ENCODE peak calls at places on chromosomes 16 and 17, in nine cellular contexts. V, L, K, S, R, I, X, D and Y are unnamed samples. For H3K27me3 and H3K9me3, the result is how much of the 10 kb centered on the place peaks cover.

GRCh38 chr17:19958023-19958422 is 19.6 kb downstream of the AKAP10 start:
- DNase-seq in D (no peak), X (no peak), S (no peak), L (no peak), V (no peak), I (peak), R (no peak), K (peak), Y (peak)

GRCh38 chr17:17739388-17740066 is 58.3 kb downstream of the RAI1 start:
- DNase-seq in S (peak), D (peak), X (peak), I (peak), L (no peak), V (no peak), R (no peak), K (no peak), Y (no peak)

GRCh38 chr17:42670199-42670924 is 6.4 kb downstream of the PLEKHH3 start:
- DNase-seq in K (no peak), L (peak), X (no peak), S (no peak), V (peak), R (no peak), D (peak), I (no peak), Y (no peak)

GRCh38 chr17:72609501-72609900 is 483.0 kb downstream of the SLC39A11 start:
- DNase-seq in X (no peak), D (no peak), S (no peak), V (no peak), L (no peak), R (no peak), I (peak), K (no peak), Y (no peak)

GRCh38 chr17:52106638-52107261 is 51.8 kb downstream of the CA10 start:
- DNase-seq in L (no peak), I (no peak), V (no peak), X (peak), S (peak), K (peak), D (peak), R (peak), Y (peak)

GRCh38 chr17:35748323-35748960 is 4.6 kb downstream of the GAS2L2 start:
- DNase-seq in S (no peak), D (no peak), K (no peak), V (no peak), L (no peak), R (no peak), I (no peak), X (peak), Y (peak)

GRCh38 chr16:30068750-30069574 is 3.4 kb downstream of the ALDOA start:
- DNase-seq in V (no peak), S (no peak), X (peak), L (no peak), R (peak), K (no peak), I (no peak), D (peak), Y (no peak)

GRCh38 chr16:85197611-85198566 is 85.6 kb upstream of the CIBAR2 start:
- DNase-seq in K (no peak), X (no peak), D (peak), I (no peak), V (no peak), R (no peak), L (no peak), S (no peak), Y (no peak)

GRCh38 chr17:50487213-50488096 is 8.8 kb downstream of the RSAD1 start:
- DNase-seq in S (no peak), I (peak), K (no peak), L (peak), R (no peak), V (no peak), X (no peak), D (no peak), Y (peak)

GRCh38 chr16:1505912-1506311 is 12.8 kb downstream of the TELO2 start:
- DNase-seq in L (no peak), K (no peak), I (no peak), D (no peak), V (no peak), S (no peak), X (no peak), R (no peak), Y (no peak)

GRCh38 chr17:1030684-1031557 is 34.0 kb downstream of the TIMM22 start:
- DNase-seq in V (no peak), X (peak), L (no peak), K (no peak), S (no peak), D (no peak), I (no peak), R (no peak), Y (no peak)

GRCh38 chr17:19630651-19631050 is 17.9 kb upstream of the ALDH3A2 start:
- DNase-seq in D (no peak), S (no peak), V (no peak), K (no peak), R (no peak), I (no peak), X (no peak), L (no peak), Y (no peak)

GRCh38 chr17:15291674-15292361 is 26.7 kb upstream of the PMP22 start:
- DNase-seq in X (no peak), I (peak), D (no peak), K (no peak), V (no peak), L (no peak), R (peak), S (no peak), Y (no peak)

GRCh38 chr17:79970576-79971068 is 65.0 kb downstream of the TBC1D16 start:
- DNase-seq in S (peak), R (peak), I (peak), V (no peak), D (peak), K (no peak), X (peak), L (no peak), Y (no peak)

GRCh38 chr16:50313596-50314483 is 47.5 kb downstream of the ADCY7 start:
- DNase-seq in K (no peak), X (no peak), S (no peak), L (peak), R (no peak), D (peak), V (peak), I (peak), Y (no peak)

GRCh38 chr16:67115649-67116048 is 5.9 kb downstream of the PHAF1 start:
- DNase-seq in S (no peak), I (peak), V (no peak), L (no peak), D (no peak), X (no peak), K (peak), R (no peak), Y (no peak)

GRCh38 chr17:64380985-64381384 is 9.7 kb downstream of the PECAM1 start:
- DNase-seq in D (no peak), S (no peak), I (no peak), V (no peak), K (no peak), R (no peak), L (no peak), X (no peak), Y (no peak)

GRCh38 chr17:61237275-61237674 is 162.4 kb upstream of the TBX2 start:
- DNase-seq in D (no peak), K (no peak), V (no peak), S (no peak), X (no peak), L (no peak), R (no peak), I (no peak), Y (no peak)

GRCh38 chr17:36934759-36935630 is 2.3 kb upstream of the LHX1 start:
- DNase-seq in V (no peak), K (no peak), R (peak), S (no peak), I (no peak), L (peak), D (no peak), X (peak), Y (no peak)

GRCh38 chr16:50841081-50841886 is 99.4 kb downstream of the CYLD start:
- DNase-seq in R (peak), S (no peak), L (no peak), I (no peak), K (no peak), V (no peak), D (no peak), X (no peak), Y (no peak)

GRCh38 chr16:81275064-81275532 is 36.6 kb downstream of the BCO1 start:
- DNase-seq in K (no peak), X (no peak), D (no peak), V (no peak), S (no peak), I (no peak), L (no peak), R (no peak), Y (peak)

GRCh38 chr17:42248351-42249179 is 27.6 kb downstream of the STAT5B start:
- DNase-seq in I (peak), X (peak), S (peak), D (peak), K (no peak), V (peak), R (peak), L (peak), Y (no peak)

GRCh38 chr17:37815516-37815915 is 70.7 kb upstream of the HNF1B start:
- DNase-seq in I (no peak), R (no peak), L (no peak), D (no peak), K (no peak), S (no peak), V (no peak), X (no peak), Y (no peak)

GRCh38 chr17:49226771-49227435 is 3.7 kb downstream of the PHOSPHO1 start:
- DNase-seq in D (no peak), L (no peak), X (no peak), S (no peak), K (no peak), V (no peak), R (no peak), I (no peak), Y (no peak)

GRCh38 chr16:918741-919657 is 51.8 kb downstream of the LMF1 start:
- DNase-seq in S (no peak), R (no peak), L (peak), I (no peak), K (no peak), X (peak), D (no peak), V (no peak), Y (no peak)

GRCh38 chr17:42568341-42569111 is 1.6 kb downstream of the MLX start:
- DNase-seq in X (no peak), I (no peak), S (no peak), R (no peak), L (peak), D (no peak), V (no peak), K (no peak), Y (no peak)

GRCh38 chr16:2486645-2487516 is 12.0 kb downstream of the TBC1D24 start:
- DNase-seq in V (no peak), K (no peak), X (peak), R (no peak), S (no peak), I (peak), D (no peak), L (peak), Y (no peak)

GRCh38 chr17:29150191-29150590 is 30.0 kb downstream of the MYO18A start:
- DNase-seq in R (no peak), L (no peak), I (no peak), X (no peak), D (no peak), S (no peak), K (no peak), V (no peak), Y (peak)

GRCh38 chr16:66443269-66443652 is 16.2 kb downstream of the BEAN1 start:
- DNase-seq in X (no peak), K (no peak), V (no peak), D (no peak), S (no peak), L (no peak), R (no peak), I (no peak), Y (no peak)

GRCh38 chr16:84851192-84852127 is 31.7 kb downstream of the CRISPLD2 start:
- DNase-seq in V (no peak), X (no peak), L (peak), K (peak), I (peak), R (no peak), S (no peak), D (no peak), Y (peak)

GRCh38 chr17:35651467-35651866 is 64.3 kb downstream of the AP2B1 start:
- DNase-seq in X (no peak), R (no peak), S (no peak), L (no peak), I (no peak), V (no peak), K (no peak), D (no peak), Y (no peak)

GRCh38 chr16:57735755-57736418 is at the start of gene KATNB1:
- DNase-seq in I (no peak), X (no peak), L (no peak), D (no peak), S (no peak), V (no peak), K (no peak), R (peak), Y (no peak)

GRCh38 chr17:29177541-29177870 is 2.7 kb downstream of the MYO18A start:
- DNase-seq in L (no peak), X (no peak), S (no peak), V (no peak), K (no peak), D (no peak), R (no peak), I (no peak), Y (no peak)

GRCh38 chr16:66296591-66296990 is 69.9 kb upstream of the CDH5 start:
- DNase-seq in L (no peak), X (no peak), S (no peak), D (no peak), R (no peak), I (no peak), K (no peak), V (no peak), Y (no peak)

GRCh38 chr17:79607941-79608728 is 2.7 kb downstream of the RBFOX3 start:
- DNase-seq in V (no peak), R (peak), L (no peak), X (no peak), D (no peak), K (no peak), S (peak), I (no peak), Y (no peak)

GRCh38 chr16:69618721-69619120 is 53.0 kb downstream of the NFAT5 start:
- DNase-seq in V (no peak), R (no peak), S (no peak), K (no peak), L (no peak), I (no peak), D (no peak), X (no peak), Y (no peak)

GRCh38 chr17:81976332-81977210 is 858 bp upstream of the ASPSCR1 start:
- DNase-seq in S (peak), I (no peak), R (no peak), L (no peak), X (peak), K (no peak), V (no peak), D (peak), Y (no peak)

GRCh38 chr16:898761-899677 is 71.8 kb downstream of the LMF1 start:
- DNase-seq in K (no peak), D (no peak), R (no peak), L (peak), I (no peak), S (no peak), X (peak), V (no peak), Y (no peak)

GRCh38 chr16:74999208-74999682 is 421 bp downstream of the ZNRF1 start:
- DNase-seq in D (peak), L (peak), R (no peak), X (peak), I (no peak), V (peak), S (no peak), K (no peak), Y (no peak)

GRCh38 chr16:12420661-12421209 is 383.0 kb downstream of the CPPED1 start:
- DNase-seq in K (no peak), I (no peak), D (no peak), R (peak), V (no peak), S (no peak), L (no peak), X (no peak), Y (peak)

GRCh38 chr16:12421688-12422087 is 382.0 kb downstream of the CPPED1 start:
- DNase-seq in S (no peak), X (no peak), I (no peak), L (no peak), D (no peak), R (no peak), K (no peak), V (no peak), Y (no peak)

GRCh38 chr16:12423151-12423550 is 380.5 kb downstream of the CPPED1 start:
- DNase-seq in S (no peak), D (no peak), X (no peak), R (no peak), L (no peak), V (no peak), I (no peak), K (no peak), Y (no peak)

GRCh38 chr16:12426122-12426521 is 377.6 kb downstream of the CPPED1 start:
- DNase-seq in L (no peak), V (no peak), I (peak), X (no peak), S (peak), R (no peak), D (peak), K (no peak), Y (no peak)

DNA sequence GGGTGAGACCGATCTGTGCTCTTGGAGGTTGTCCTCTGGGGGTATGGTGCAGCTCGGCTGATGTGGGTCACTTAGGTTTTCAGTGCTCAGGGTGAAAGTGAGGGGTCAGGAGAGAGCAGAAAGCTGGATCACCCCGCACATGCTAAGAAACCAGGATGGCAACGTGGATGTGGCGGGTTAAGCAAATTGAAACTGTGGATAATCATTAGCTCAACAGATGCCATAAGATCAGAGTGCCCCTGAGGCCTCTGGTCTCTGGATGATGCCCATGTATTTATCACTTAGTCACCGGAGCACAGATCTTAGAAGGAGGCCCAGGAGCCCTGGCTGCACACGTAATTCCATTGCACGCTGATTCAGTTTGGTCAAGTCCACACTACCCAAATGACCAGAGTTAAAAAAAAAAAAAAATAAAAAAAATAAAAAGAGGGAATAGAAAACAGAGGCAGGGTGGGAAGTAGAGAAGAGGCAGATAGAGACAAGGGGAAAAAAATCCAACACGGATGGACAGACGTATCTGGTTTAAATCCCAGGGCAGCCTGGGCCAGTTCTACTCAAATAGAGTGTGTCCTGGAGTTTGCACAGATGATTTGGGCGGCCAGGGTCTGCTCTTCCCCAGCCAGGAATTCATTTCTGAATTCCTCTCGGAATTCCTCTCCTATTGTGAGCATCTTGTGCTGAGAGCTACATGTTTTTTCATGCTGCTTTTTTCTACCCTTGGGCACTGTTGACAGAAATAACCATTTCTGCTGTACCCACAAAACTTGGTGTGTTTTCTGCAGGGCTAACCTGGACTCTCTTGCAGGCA is 378.3 kb downstream of the CPPED1 start:
- DNase-seq in V (no peak), S (peak), D (no peak), X (no peak), K (no peak), R (no peak), L (no peak), I (no peak), Y (no peak)
- H3K27me3 ChIP-seq in V (under half), S (under half), D (under half), X (under half), K (under half), R (under half), L (under half), I (under half), Y (under half)

DNA sequence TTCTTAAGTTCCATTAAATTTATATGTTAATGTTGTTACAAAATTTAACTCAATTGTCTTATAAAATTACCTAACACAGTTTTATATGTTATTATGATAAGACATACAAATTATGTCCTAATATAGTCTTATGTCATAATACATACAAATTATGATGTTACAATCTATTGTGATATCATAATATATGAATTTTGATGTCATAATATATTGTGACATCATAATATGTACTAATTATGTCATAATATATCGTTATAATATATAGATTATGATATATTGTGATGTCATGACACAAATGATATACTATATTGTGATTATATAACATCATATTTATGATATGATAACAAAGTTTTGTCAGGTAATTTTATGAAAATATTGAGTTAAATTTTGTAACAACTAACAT is 1789.6 kb downstream of the TP53TG3F start:
- DNase-seq in K (no peak), D (no peak), S (no peak), R (no peak), L (no peak), V (no peak), X (no peak), I (no peak), Y (peak)
- H3K9me3 ChIP-seq in K (under half), D (under half), S (under half), R (under half), L (under half), V (under half), X (under half), I (under half), Y (under half)

DNA sequence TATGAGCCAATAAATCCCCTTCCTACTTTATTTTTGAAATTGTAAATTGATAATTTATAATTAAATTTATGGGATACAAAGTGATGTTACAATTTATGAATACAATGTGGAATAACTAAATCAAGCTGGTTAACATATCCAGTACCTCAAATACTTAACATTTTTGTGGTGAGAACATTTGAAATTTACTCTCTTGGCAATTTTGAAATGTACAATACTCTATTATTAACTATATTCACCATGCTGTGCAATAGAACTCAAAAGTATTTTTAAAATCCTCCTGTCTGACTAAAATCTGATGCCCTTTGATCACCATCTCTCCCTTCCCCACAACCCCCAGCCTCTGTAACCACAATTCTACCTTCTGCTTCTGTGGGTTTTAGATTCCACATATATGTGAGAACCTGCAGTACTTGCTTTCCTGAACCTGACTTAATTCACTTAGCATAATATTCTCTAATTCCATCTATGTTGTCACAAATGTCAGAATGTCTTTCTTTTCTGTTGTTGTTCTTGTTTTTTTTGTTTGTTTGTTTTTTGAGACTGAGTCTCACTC is 71.7 kb upstream of the ALOX12 start:
- DNase-seq in I (no peak), K (no peak), S (no peak), R (no peak), D (no peak), L (no peak), X (no peak), V (no peak), Y (no peak)
- H3K27me3 ChIP-seq in I (under half), K (under half), S (under half), R (under half), D (under half), L (under half), X (under half), V (under half), Y (under half)

DNA sequence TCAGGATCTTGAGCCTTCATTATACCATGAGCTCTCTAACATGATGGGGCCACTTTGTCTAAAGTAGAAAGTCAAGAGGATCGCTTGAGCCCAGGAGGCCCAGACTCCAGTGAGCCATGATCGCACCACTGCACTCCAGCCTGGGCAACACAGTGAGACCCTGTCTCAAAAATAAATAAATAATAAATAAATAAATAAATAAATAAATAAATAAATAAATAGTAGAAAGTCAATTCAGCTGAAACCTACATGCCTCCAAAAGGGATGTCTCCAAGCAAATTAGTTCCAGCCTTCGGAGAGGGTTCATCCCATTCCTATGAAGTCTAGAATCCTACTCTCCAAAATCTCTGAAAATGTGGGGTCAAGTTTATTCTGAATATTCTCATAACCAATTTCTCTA is 26.0 kb downstream of the C17orf67 start:
- DNase-seq in D (no peak), I (no peak), L (no peak), V (no peak), K (no peak), X (no peak), R (no peak), S (no peak), Y (no peak)
- H3K9me3 ChIP-seq in D (under half), I (under half), L (under half), V (under half), K (under half), X (under half), R (under half), S (under half), Y (under half)